ENCODE peak calls at places on chromosomes 7 and 10, in four cellular contexts. O is IMR-90, N is uterus, I is Peyer's patch. A is an unnamed sample.

GRCh38 chr7:111517441-111518037 is 44.8 kb downstream of the IMMP2L start:
- DNase-seq in O (no peak), N (no peak), I (no peak), A (no peak)

GRCh38 chr7:128161466-128162125 is 79.5 kb upstream of the LEP start:
- DNase-seq in O (no peak), N (no peak), I (no peak), A (no peak)

GRCh38 chr10:115355162-115355760 is 262.1 kb downstream of the ATRNL1 start:
- DNase-seq in O (peak; percentile 63), N (no peak), I (no peak), A (no peak)

GRCh38 chr10:72334832-72335393 is 19.8 kb downstream of the DNAJB12 start:
- DNase-seq in O (peak; percentile 79), N (peak; percentile 91), I (peak; percentile 97), A (peak; percentile 86)

GRCh38 chr7:121797283-121798037 is 75.5 kb upstream of the PTPRZ1 start:
- DNase-seq in O (no peak), N (no peak), I (no peak), A (no peak)

GRCh38 chr7:65951837-65952578 is 30.0 kb downstream of the GUSB start:
- DNase-seq in O (no peak), N (no peak), I (no peak), A (peak; percentile 59)

GRCh38 chr10:101901340-101901739 is 57.7 kb upstream of the KCNIP2 start:
- DNase-seq in O (no peak), N (no peak), I (peak; percentile 43), A (no peak)

GRCh38 chr7:105639677-105640493 is 58.6 kb upstream of the EFCAB10 start:
- DNase-seq in O (no peak), N (no peak), I (no peak), A (no peak)

GRCh38 chr10:8312861-8313260 is 258.4 kb downstream of the GATA3 start:
- DNase-seq in O (peak; percentile 24), N (no peak), I (no peak), A (no peak)

GRCh38 chr10:70973275-70973674 is 84.9 kb upstream of the PCBD1 start:
- DNase-seq in O (no peak), N (no peak), I (no peak), A (no peak)

GRCh38 chr10:78332013-78332412 is 298.4 kb downstream of the RPS24 start:
- DNase-seq in O (no peak), N (peak; percentile 45), I (no peak), A (no peak)

GRCh38 chr7:81079736-81080135 is 160.9 kb upstream of the SEMA3C start:
- DNase-seq in O (peak; percentile 39), N (no peak), I (no peak), A (no peak)

GRCh38 chr10:103765981-103766380 is 89.4 kb downstream of the SH3PXD2A start:
- DNase-seq in O (peak; percentile 12), N (no peak), I (peak; percentile 67), A (no peak)

GRCh38 chr7:29770371-29770770 is 35.9 kb upstream of the WIPF3 start:
- DNase-seq in O (no peak), N (no peak), I (no peak), A (no peak)

GRCh38 chr10:102352066-102352715 is 43.3 kb upstream of the NFKB2 start:
- DNase-seq in O (peak; percentile 54), N (peak; percentile 54), I (peak; percentile 47), A (peak; percentile 71)

GRCh38 chr7:101125989-101126650 is 784 bp upstream of the SERPINE1 start:
- DNase-seq in O (peak; percentile 75), N (peak; percentile 81), I (peak; percentile 50), A (peak; percentile 44)
- H3K4me3 ChIP-seq in O (no peak overlapping the region), N (no peak overlapping the region), I (no peak overlapping the region), A (no peak overlapping the region)

GRCh38 chr10:110192552-110192951 is 14.9 kb upstream of the MXI1 start:
- DNase-seq in O (no peak), N (no peak), I (no peak), A (no peak)
- TF ChIP-seq CTCF in O (no peak), N (no peak), I (no peak), A (no peak)

DNA sequence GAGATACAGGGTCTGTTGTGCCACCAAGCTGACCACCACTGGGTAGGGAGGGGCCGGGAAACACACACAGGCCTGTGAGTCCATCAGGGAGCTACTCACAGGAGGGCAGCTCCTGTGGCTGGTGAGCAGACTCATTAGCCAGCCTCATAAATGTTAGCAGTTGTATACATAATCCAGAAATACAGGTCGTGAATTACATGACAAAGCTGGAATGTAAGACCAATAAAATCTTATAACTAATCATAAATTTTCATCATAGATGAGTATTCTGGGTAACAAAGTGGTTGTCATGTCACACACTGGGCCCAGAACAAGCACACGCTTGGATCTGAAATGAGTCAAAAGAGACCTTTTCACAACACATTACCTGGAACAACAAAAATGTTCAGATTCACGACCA is 642.6 kb upstream of the AUTS2 start:
- DNase-seq in O (no peak), N (no peak), I (no peak), A (no peak)
- H3K27ac ChIP-seq in O (no peak overlapping the region), N (no peak overlapping the region), I (no peak overlapping the region), A (no peak overlapping the region)

GRCh38 chr10:132187421-132188138 is 832 bp downstream of the DPYSL4 start:
- DNase-seq in O (no peak), N (no peak), I (no peak), A (no peak)
- H3K4me3 ChIP-seq in O (peak overlapping the region; percentile 92), N (no peak overlapping the region), I (no peak overlapping the region), A (no peak overlapping the region)

GRCh38 chr7:42878303-42878702 is 33.6 kb downstream of the C7orf25 start:
- DNase-seq in O (no peak), N (no peak), I (no peak), A (no peak)

GRCh38 chr7:42880392-42880791 is 31.5 kb downstream of the C7orf25 start:
- DNase-seq in O (no peak), N (no peak), I (no peak), A (no peak)

GRCh38 chr7:42877852-42878251 is 34.0 kb downstream of the C7orf25 start:
- DNase-seq in O (no peak), N (no peak), I (no peak), A (no peak)

DNA sequence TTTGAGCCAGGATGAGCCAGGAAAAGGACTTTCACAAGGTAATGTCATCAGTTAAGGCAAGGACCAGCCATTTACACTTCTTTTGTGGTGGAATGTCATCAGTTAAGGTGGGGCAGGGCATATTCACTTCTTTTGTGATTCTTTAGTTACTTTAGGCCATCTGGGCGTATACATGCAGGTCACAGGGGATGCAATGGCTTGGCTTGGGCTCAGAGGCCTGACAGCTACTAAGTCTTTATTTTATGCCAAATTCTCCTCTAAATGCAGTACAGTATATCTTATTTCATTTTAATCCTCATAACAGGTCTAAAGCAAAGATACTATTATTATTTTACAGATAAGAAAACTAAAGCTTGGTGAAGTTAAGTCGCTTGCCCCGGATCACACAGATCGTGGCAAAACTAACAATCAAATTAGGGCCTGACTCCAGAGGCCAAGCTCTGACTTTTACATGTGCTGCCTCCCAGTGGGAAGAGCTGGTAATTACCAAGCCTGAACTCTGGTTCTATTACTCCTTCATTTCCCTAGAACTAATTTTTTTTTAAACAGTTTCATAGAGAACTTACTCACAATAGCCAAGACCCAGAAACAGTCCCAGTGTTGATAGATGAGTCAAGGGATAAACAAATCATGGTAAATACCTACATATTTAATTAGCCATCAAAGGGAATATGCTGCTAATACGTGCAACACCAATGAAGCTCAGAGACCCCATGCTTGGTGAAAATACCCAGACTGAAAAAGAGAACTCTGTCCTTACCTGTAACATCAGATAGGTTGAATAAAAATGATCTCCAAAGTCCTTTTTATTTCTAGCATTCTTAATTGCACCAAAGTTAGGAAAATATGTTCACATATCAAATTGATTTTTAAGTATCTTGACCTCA is 35.4 kb downstream of the C7orf25 start:
- DNase-seq in O (peak; percentile 51), N (peak; percentile 67), I (peak; percentile 22), A (peak; percentile 58)
- TF ChIP-seq CTCF in O (peak; percentile 70), N (peak; percentile 77), I (peak; percentile 80), A (peak; percentile 74)

GRCh38 chr10:110723224-110723891 is 79.2 kb downstream of the RBM20 start:
- DNase-seq in O (no peak), N (no peak), I (no peak), A (no peak)

GRCh38 chr10:110724937-110725336 is 80.8 kb downstream of the RBM20 start:
- DNase-seq in O (no peak), N (no peak), I (no peak), A (no peak)

GRCh38 chr10:110721406-110722038 is 77.4 kb downstream of the RBM20 start:
- DNase-seq in O (no peak), N (no peak), I (no peak), A (no peak)

GRCh38 chr10:110725809-110726641 is 81.9 kb downstream of the RBM20 start:
- DNase-seq in O (peak; percentile 37), N (no peak), I (no peak), A (no peak)

DNA sequence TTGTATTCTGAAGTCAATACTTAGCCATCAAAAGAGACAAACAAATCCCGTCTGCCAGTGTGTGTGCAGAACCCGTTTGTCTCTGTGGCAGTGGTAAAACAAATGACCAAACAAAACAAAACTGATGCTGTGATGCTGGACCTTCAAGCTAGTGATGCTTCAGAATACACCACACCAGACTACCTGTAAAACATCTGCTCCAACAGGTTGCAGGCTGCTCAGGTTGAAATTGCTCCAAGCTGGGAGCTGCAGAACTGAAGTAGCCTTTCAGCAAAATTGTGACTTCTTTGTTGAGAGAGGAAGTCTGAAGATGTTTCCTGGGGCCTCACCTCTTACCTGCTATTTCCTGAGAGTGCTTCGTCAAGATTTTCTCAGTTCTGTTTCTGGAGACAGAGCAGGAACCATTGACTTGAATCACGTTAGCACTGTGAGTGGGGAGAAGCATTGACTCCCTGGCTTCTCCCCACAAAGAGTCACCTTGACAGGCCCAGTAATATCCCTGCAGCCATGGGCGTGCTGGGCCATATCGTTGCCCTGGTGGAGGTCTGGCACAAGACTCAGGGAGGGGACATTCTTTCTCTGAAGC is 80.1 kb downstream of the RBM20 start:
- DNase-seq in O (no peak), N (no peak), I (no peak), A (no peak)
- H3K27ac ChIP-seq in O (no peak overlapping the region), N (no peak overlapping the region), I (no peak overlapping the region), A (peak overlapping the region; percentile 83)

GRCh38 chr10:73878365-73878764 is 4.0 kb upstream of the CAMK2G start:
- DNase-seq in O (no peak), N (no peak), I (no peak), A (no peak)

GRCh38 chr10:73876971-73877370 is 2.6 kb upstream of the CAMK2G start:
- DNase-seq in O (peak; percentile 58), N (no peak), I (no peak), A (no peak)

GRCh38 chr10:73881221-73881919 is 7.0 kb upstream of the CAMK2G start:
- DNase-seq in O (peak; percentile 58), N (no peak), I (no peak), A (no peak)

GRCh38 chr10:73877533-73878160 is 3.3 kb upstream of the CAMK2G start:
- DNase-seq in O (no peak), N (no peak), I (no peak), A (no peak)

GRCh38 chr10:73879296-73880173 is 5.2 kb upstream of the CAMK2G start:
- DNase-seq in O (peak; percentile 75), N (peak; percentile 83), I (peak; percentile 91), A (peak; percentile 89)
- H3K4me3 ChIP-seq in O (no peak overlapping the region), N (no peak overlapping the region), I (no peak overlapping the region), A (no peak overlapping the region)